ENCODE peak calls at places on chromosomes 13 and 19, in five cellular contexts. One of them, this sample, is unnamed.
A peak's percentile ranks its signal among the peaks of the same experiment; 100 is the strongest.

GRCh38 chr19:35349614-35350521 is 2.2 kb downstream of the FFAR1 start:
- DNase-seq in fibroblast of lung: no peak
- DNase-seq in MCF 10A: no peak
- DNase-seq in heart right ventricle: no peak
- DNase-seq in glutamatergic neuron: no peak
- DNase-seq in this sample: no peak

GRCh38 chr19:38284422-38284821 is 19.6 kb upstream of the C19orf33 start:
- DNase-seq in fibroblast of lung: no peak
- DNase-seq in MCF 10A: no peak
- DNase-seq in heart right ventricle: no peak
- DNase-seq in glutamatergic neuron: no peak
- DNase-seq in this sample: no peak

GRCh38 chr19:17346109-17346671 is 8.8 kb downstream of the GTPBP3 start:
- DNase-seq in fibroblast of lung: peak; percentile 54
- DNase-seq in MCF 10A: peak; percentile 79
- DNase-seq in heart right ventricle: peak; percentile 81
- DNase-seq in glutamatergic neuron: peak; percentile 88
- DNase-seq in this sample: peak; percentile 38

GRCh38 chr13:26927511-26927910 is 166.9 kb upstream of the GPR12 start:
- DNase-seq in fibroblast of lung: no peak
- DNase-seq in MCF 10A: no peak
- DNase-seq in heart right ventricle: no peak
- DNase-seq in glutamatergic neuron: no peak
- DNase-seq in this sample: no peak

GRCh38 chr19:35216833-35217707 is 11.5 kb downstream of the FAM187B start:
- DNase-seq in fibroblast of lung: no peak
- DNase-seq in MCF 10A: peak; percentile 39
- DNase-seq in heart right ventricle: no peak
- DNase-seq in glutamatergic neuron: no peak
- DNase-seq in this sample: no peak

GRCh38 chr19:35346193-35347052 is 1.3 kb upstream of the FFAR1 start:
- DNase-seq in fibroblast of lung: no peak
- DNase-seq in MCF 10A: no peak
- DNase-seq in heart right ventricle: no peak
- DNase-seq in glutamatergic neuron: no peak
- DNase-seq in this sample: no peak

GRCh38 chr13:39552233-39552632 is 50.8 kb downstream of the LHFPL6 start:
- DNase-seq in fibroblast of lung: no peak
- DNase-seq in MCF 10A: no peak
- DNase-seq in heart right ventricle: no peak
- DNase-seq in glutamatergic neuron: no peak
- DNase-seq in this sample: no peak

GRCh38 chr19:58117841-58118575 is 20.0 kb upstream of the ZSCAN18 start:
- DNase-seq in fibroblast of lung: peak; percentile 24
- DNase-seq in MCF 10A: no peak
- DNase-seq in heart right ventricle: peak; percentile 23
- DNase-seq in glutamatergic neuron: no peak
- DNase-seq in this sample: no peak

GRCh38 chr13:97766749-97767148 is 186.7 kb upstream of the IPO5 start:
- DNase-seq in fibroblast of lung: peak; percentile 37
- DNase-seq in MCF 10A: no peak
- DNase-seq in heart right ventricle: no peak
- DNase-seq in glutamatergic neuron: no peak
- DNase-seq in this sample: no peak

GRCh38 chr13:36275190-36276002 is 22.2 kb downstream of the CCDC169 start:
- DNase-seq in fibroblast of lung: peak; percentile 88
- DNase-seq in MCF 10A: peak; percentile 61
- DNase-seq in heart right ventricle: no peak
- DNase-seq in glutamatergic neuron: no peak
- DNase-seq in this sample: peak; percentile 54

GRCh38 chr19:36417752-36418286 is 625 bp downstream of the ZFP82 start:
- DNase-seq in fibroblast of lung: no peak
- DNase-seq in MCF 10A: no peak
- DNase-seq in heart right ventricle: peak; percentile 13
- DNase-seq in glutamatergic neuron: no peak
- DNase-seq in this sample: no peak

GRCh38 chr13:85738696-85739320 is 60.4 kb downstream of the SLITRK6 start:
- DNase-seq in fibroblast of lung: no peak
- DNase-seq in MCF 10A: peak; percentile 23
- DNase-seq in heart right ventricle: no peak
- DNase-seq in glutamatergic neuron: no peak
- DNase-seq in this sample: no peak

GRCh38 chr13:42836930-42837329 is 55.5 kb downstream of the FAM216B start:
- DNase-seq in fibroblast of lung: peak; percentile 89
- DNase-seq in MCF 10A: peak; percentile 12
- DNase-seq in heart right ventricle: no peak
- DNase-seq in glutamatergic neuron: no peak
- DNase-seq in this sample: peak; percentile 61

GRCh38 chr19:12721656-12722565 is 1.8 kb downstream of the TNPO2 start:
- DNase-seq in fibroblast of lung: peak; percentile 80
- DNase-seq in MCF 10A: peak; percentile 56
- DNase-seq in heart right ventricle: peak; percentile 68
- DNase-seq in glutamatergic neuron: peak; percentile 77
- DNase-seq in this sample: peak; percentile 42

GRCh38 chr13:40537146-40537895 is 129.1 kb downstream of the FOXO1 start:
- DNase-seq in fibroblast of lung: no peak
- DNase-seq in MCF 10A: no peak
- DNase-seq in heart right ventricle: no peak
- DNase-seq in glutamatergic neuron: no peak
- DNase-seq in this sample: no peak

GRCh38 chr13:33202644-33203169 is 82.8 kb downstream of the STARD13 start:
- DNase-seq in fibroblast of lung: no peak
- DNase-seq in MCF 10A: no peak
- DNase-seq in heart right ventricle: no peak
- DNase-seq in glutamatergic neuron: no peak
- DNase-seq in this sample: no peak

DNA sequence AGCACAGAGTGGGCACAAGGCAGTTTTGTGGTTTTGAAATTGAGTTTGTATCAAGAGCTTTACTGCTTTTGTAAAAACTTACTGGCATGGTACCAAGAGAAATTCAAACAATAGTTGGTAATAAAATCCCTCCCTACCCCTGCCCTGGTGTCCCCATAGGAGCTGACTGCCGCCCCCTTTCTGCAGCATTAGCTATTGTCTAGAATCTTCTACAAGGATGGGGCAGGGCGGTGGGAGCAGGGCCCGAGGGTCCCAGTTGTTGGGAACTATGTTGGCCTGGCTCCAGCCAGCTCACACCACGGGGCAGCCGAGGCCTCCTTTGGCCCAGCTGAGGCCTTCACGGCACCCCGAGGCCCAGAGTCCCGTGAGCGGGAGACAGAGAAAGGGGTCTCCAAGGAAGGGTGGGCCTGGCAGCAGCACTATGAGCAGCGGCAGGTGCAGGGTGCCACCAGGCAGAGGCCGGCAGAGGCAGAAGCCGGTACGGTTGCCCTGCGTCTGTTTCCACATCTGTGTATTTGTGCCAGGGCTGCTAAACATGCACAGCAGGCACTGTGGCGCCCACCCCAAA is 57.9 kb downstream of the KDM4B start:
- DNase-seq in fibroblast of lung: peak; percentile 28
- DNase-seq in MCF 10A: no peak
- DNase-seq in heart right ventricle: no peak
- DNase-seq in glutamatergic neuron: no peak
- DNase-seq in this sample: no peak
- TF ChIP-seq CTCF in fibroblast of lung: peak; percentile 24
- TF ChIP-seq CTCF in MCF 10A: peak; percentile 7
- TF ChIP-seq CTCF in heart right ventricle: peak; percentile 9
- TF ChIP-seq CTCF in glutamatergic neuron: no peak
- TF ChIP-seq CTCF in this sample: peak; percentile 52

GRCh38 chr19:50258918-50259372 is 55.5 kb downstream of the MYH14 start:
- DNase-seq in fibroblast of lung: no peak
- DNase-seq in MCF 10A: no peak
- DNase-seq in heart right ventricle: peak; percentile 23
- DNase-seq in glutamatergic neuron: peak; percentile 50
- DNase-seq in this sample: no peak
- TF ChIP-seq CTCF in fibroblast of lung: peak; percentile 3
- TF ChIP-seq CTCF in MCF 10A: peak; percentile 12
- TF ChIP-seq CTCF in heart right ventricle: peak; percentile 52
- TF ChIP-seq CTCF in glutamatergic neuron: peak; percentile 79
- TF ChIP-seq CTCF in this sample: peak; percentile 74

GRCh38 chr13:80030491-80030890 is 310.4 kb downstream of the SPRY2 start:
- DNase-seq in fibroblast of lung: no peak
- DNase-seq in MCF 10A: peak; percentile 84
- DNase-seq in heart right ventricle: no peak
- DNase-seq in glutamatergic neuron: peak; percentile 17
- DNase-seq in this sample: peak; percentile 54
- TF ChIP-seq CTCF in fibroblast of lung: no peak
- TF ChIP-seq CTCF in MCF 10A: peak; percentile 63
- TF ChIP-seq CTCF in heart right ventricle: peak; percentile 28
- TF ChIP-seq CTCF in glutamatergic neuron: no peak
- TF ChIP-seq CTCF in this sample: peak; percentile 68

DNA sequence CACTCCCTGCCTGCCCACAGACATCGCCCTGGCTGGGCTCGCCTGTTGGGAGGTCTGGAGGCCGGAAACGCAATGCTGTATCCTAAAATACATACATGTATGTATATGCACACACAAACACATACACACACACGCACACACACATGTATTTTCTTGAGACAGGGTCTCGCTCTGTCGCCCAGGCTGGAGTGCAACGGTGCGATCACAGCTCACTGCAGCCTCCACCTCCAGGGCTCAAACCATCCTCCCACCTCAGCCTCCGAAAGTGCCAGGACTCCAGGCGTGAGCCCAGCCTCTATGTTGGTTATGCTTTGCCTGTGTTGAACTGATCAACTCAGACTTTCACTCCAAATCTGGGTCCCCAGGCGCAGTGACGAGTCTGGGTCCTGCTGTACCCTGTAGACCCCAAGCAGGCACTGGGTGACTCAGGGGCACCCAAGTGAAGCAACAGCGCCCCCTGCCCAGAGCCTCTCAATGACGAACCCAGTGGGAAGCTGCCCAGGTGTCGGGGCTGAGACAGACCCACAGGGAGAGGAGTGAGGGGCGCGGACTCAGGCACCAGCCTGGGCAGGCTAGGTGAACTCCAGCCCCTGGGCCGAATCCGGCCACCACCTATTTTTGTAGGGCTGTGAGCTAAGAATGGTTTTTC is 27.4 kb upstream of the CACTIN start:
- DNase-seq in fibroblast of lung: no peak
- DNase-seq in MCF 10A: peak; percentile 13
- DNase-seq in heart right ventricle: no peak
- DNase-seq in glutamatergic neuron: peak; percentile 60
- DNase-seq in this sample: no peak
- TF ChIP-seq CTCF in fibroblast of lung: no peak
- TF ChIP-seq CTCF in MCF 10A: peak; percentile 14
- TF ChIP-seq CTCF in heart right ventricle: no peak
- TF ChIP-seq CTCF in glutamatergic neuron: peak; percentile 35
- TF ChIP-seq CTCF in this sample: peak; percentile 68

This sample was measured in HFFc6.